ENCODE peak calls at places on chromosomes 16 and 17, in four cellular contexts. One of them, this sample, is unnamed.

GRCh38 chr16:30688701-30689100 is 10.3 kb upstream of the SRCAP start:
- DNase-seq in astrocyte of the spinal cord: no peak
- DNase-seq in OCI-LY7: no peak
- DNase-seq in choroid plexus epithelial cell: no peak
- DNase-seq in this sample: no peak

GRCh38 chr16:28491080-28491969 is 549 bp downstream of the CLN3 start:
- DNase-seq in astrocyte of the spinal cord: peak
- DNase-seq in OCI-LY7: peak
- DNase-seq in choroid plexus epithelial cell: peak
- DNase-seq in this sample: no peak

GRCh38 chr17:11264183-11264871 is 23.3 kb downstream of the SHISA6 start:
- DNase-seq in astrocyte of the spinal cord: no peak
- DNase-seq in OCI-LY7: peak
- DNase-seq in choroid plexus epithelial cell: no peak
- DNase-seq in this sample: no peak

GRCh38 chr17:80047176-80047575 is 10.7 kb downstream of the CCDC40 start:
- DNase-seq in astrocyte of the spinal cord: no peak
- DNase-seq in OCI-LY7: no peak
- DNase-seq in choroid plexus epithelial cell: no peak
- DNase-seq in this sample: no peak

GRCh38 chr16:70713781-70714180 is 27.9 kb upstream of the MTSS2 start:
- DNase-seq in astrocyte of the spinal cord: no peak
- DNase-seq in OCI-LY7: no peak
- DNase-seq in choroid plexus epithelial cell: no peak
- DNase-seq in this sample: no peak

GRCh38 chr17:83118071-83118841 is 38.8 kb downstream of the METRNL start:
- DNase-seq in astrocyte of the spinal cord: no peak
- DNase-seq in OCI-LY7: peak
- DNase-seq in choroid plexus epithelial cell: no peak
- DNase-seq in this sample: no peak

GRCh38 chr16:24525970-24526559 is 13.3 kb upstream of the RBBP6 start:
- DNase-seq in astrocyte of the spinal cord: no peak
- DNase-seq in OCI-LY7: no peak
- DNase-seq in choroid plexus epithelial cell: no peak
- DNase-seq in this sample: peak

GRCh38 chr17:36608794-36609497 is 7.6 kb downstream of the MRM1 start:
- DNase-seq in astrocyte of the spinal cord: peak
- DNase-seq in OCI-LY7: peak
- DNase-seq in choroid plexus epithelial cell: peak
- DNase-seq in this sample: no peak

GRCh38 chr16:7513429-7513828 is 180.8 kb downstream of the RBFOX1 start:
- DNase-seq in astrocyte of the spinal cord: no peak
- DNase-seq in OCI-LY7: peak
- DNase-seq in choroid plexus epithelial cell: no peak
- DNase-seq in this sample: no peak
- TF ChIP-seq CTCF in astrocyte of the spinal cord: no peak
- TF ChIP-seq CTCF in OCI-LY7: peak
- TF ChIP-seq CTCF in choroid plexus epithelial cell: no peak
- TF ChIP-seq CTCF in this sample: no peak

GRCh38 chr16:22141746-22142145 is 20.6 kb upstream of the SDR42E2 start:
- DNase-seq in astrocyte of the spinal cord: no peak
- DNase-seq in OCI-LY7: peak
- DNase-seq in choroid plexus epithelial cell: peak
- DNase-seq in this sample: no peak
- TF ChIP-seq CTCF in astrocyte of the spinal cord: peak
- TF ChIP-seq CTCF in OCI-LY7: peak
- TF ChIP-seq CTCF in choroid plexus epithelial cell: peak
- TF ChIP-seq CTCF in this sample: peak

DNA sequence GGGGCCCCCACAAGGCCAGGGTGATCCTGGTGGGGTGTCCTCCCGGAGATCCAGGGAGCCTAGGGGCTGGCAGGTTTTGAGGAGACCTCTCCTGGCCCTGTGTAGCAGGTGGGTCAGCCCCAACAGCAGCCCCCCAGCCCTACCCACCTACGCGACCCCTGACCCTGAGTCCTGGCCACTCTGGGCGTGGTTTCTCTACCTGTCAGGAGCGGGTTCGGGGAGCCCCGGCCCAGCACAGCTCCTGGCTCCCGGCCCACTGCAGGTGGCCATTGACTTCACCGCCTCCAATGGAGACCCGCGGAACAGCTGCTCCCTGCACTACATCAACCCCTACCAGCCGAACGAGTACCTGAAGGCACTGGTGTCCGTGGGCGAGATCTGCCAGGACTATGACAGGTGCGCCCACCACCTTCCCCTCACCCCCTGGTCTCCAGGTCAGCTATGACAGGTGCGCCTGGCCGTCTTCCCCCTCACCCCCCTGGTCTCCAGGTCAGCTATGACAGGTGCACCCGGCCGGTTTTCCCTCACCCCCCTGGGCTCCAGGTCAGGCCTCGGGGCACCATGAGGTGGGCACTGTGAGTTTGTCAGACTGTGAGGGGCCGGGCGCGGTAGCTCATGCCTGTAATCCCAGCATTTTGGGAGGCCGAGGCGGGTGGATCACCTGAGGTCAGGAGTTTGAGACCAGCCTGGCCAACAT is 13.0 kb downstream of the CPNE7 start:
- DNase-seq in astrocyte of the spinal cord: no peak
- DNase-seq in OCI-LY7: no peak
- DNase-seq in choroid plexus epithelial cell: no peak
- DNase-seq in this sample: no peak
- TF ChIP-seq CTCF in astrocyte of the spinal cord: no peak
- TF ChIP-seq CTCF in OCI-LY7: no peak
- TF ChIP-seq CTCF in choroid plexus epithelial cell: no peak
- TF ChIP-seq CTCF in this sample: no peak

GRCh38 chr17:17269926-17270773 is 10.9 kb downstream of the COPS3 start:
- DNase-seq in astrocyte of the spinal cord: no peak
- DNase-seq in OCI-LY7: peak
- DNase-seq in choroid plexus epithelial cell: peak
- DNase-seq in this sample: no peak
- TF ChIP-seq CTCF in astrocyte of the spinal cord: peak
- TF ChIP-seq CTCF in OCI-LY7: peak
- TF ChIP-seq CTCF in choroid plexus epithelial cell: peak
- TF ChIP-seq CTCF in this sample: peak

GRCh38 chr17:72616457-72616856 is 476.0 kb downstream of the SLC39A11 start:
- DNase-seq in astrocyte of the spinal cord: no peak
- DNase-seq in OCI-LY7: no peak
- DNase-seq in choroid plexus epithelial cell: no peak
- DNase-seq in this sample: no peak

GRCh38 chr17:72613411-72614292 is 478.8 kb downstream of the SLC39A11 start:
- DNase-seq in astrocyte of the spinal cord: peak
- DNase-seq in OCI-LY7: no peak
- DNase-seq in choroid plexus epithelial cell: peak
- DNase-seq in this sample: no peak

GRCh38 chr17:72614871-72615626 is 477.4 kb downstream of the SLC39A11 start:
- DNase-seq in astrocyte of the spinal cord: peak
- DNase-seq in OCI-LY7: no peak
- DNase-seq in choroid plexus epithelial cell: peak
- DNase-seq in this sample: no peak

GRCh38 chr17:72615627-72615991 is 476.9 kb downstream of the SLC39A11 start:
- DNase-seq in astrocyte of the spinal cord: no peak
- DNase-seq in OCI-LY7: no peak
- DNase-seq in choroid plexus epithelial cell: no peak
- DNase-seq in this sample: no peak

GRCh38 chr17:72614476-72614870 is 478.0 kb downstream of the SLC39A11 start:
- DNase-seq in astrocyte of the spinal cord: peak
- DNase-seq in OCI-LY7: no peak
- DNase-seq in choroid plexus epithelial cell: no peak
- DNase-seq in this sample: no peak
- TF ChIP-seq CTCF in astrocyte of the spinal cord: no peak
- TF ChIP-seq CTCF in OCI-LY7: no peak
- TF ChIP-seq CTCF in choroid plexus epithelial cell: no peak
- TF ChIP-seq CTCF in this sample: no peak

GRCh38 chr17:56125830-56126819 is 27.1 kb upstream of the ANKFN1 start:
- DNase-seq in astrocyte of the spinal cord: peak
- DNase-seq in OCI-LY7: peak
- DNase-seq in choroid plexus epithelial cell: peak
- DNase-seq in this sample: no peak
- TF ChIP-seq CTCF in astrocyte of the spinal cord: peak
- TF ChIP-seq CTCF in OCI-LY7: peak
- TF ChIP-seq CTCF in choroid plexus epithelial cell: peak
- TF ChIP-seq CTCF in this sample: peak

GRCh38 chr17:22703786-22704441 is 1011.6 kb downstream of the KCNJ18 start:
- DNase-seq in astrocyte of the spinal cord: no peak
- DNase-seq in OCI-LY7: no peak
- DNase-seq in choroid plexus epithelial cell: no peak
- DNase-seq in this sample: peak

GRCh38 chr17:22704674-22705073 is 1012.4 kb downstream of the KCNJ18 start:
- DNase-seq in astrocyte of the spinal cord: no peak
- DNase-seq in OCI-LY7: no peak
- DNase-seq in choroid plexus epithelial cell: no peak
- DNase-seq in this sample: no peak

GRCh38 chr17:22707626-22708025 is 1015.3 kb downstream of the KCNJ18 start:
- DNase-seq in astrocyte of the spinal cord: no peak
- DNase-seq in OCI-LY7: no peak
- DNase-seq in choroid plexus epithelial cell: no peak
- DNase-seq in this sample: no peak

DNA sequence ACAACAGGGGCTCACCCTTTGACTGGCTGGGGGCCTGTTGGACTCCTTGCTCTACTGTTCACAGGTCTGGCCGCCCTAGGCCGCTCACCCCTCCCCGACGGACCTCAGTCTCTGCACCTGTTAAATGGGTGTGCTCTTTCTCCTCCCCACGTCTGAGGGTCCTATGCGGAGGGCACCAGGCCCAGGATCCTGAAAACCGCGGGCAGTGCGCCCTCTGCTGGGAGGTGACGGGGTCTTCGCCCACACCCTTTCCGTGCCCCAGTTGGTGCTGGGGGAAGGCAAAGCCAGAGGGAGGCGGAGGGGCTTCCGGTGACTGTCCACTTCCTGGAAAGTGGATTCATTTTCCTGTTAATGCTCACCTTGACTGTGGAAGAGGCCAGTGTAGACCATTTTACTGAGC is 1010.9 kb downstream of the KCNJ18 start:
- DNase-seq in astrocyte of the spinal cord: no peak
- DNase-seq in OCI-LY7: no peak
- DNase-seq in choroid plexus epithelial cell: no peak
- DNase-seq in this sample: peak
- TF ChIP-seq CTCF in astrocyte of the spinal cord: no peak
- TF ChIP-seq CTCF in OCI-LY7: peak
- TF ChIP-seq CTCF in choroid plexus epithelial cell: no peak
- TF ChIP-seq CTCF in this sample: no peak

This sample was measured in osteocyte.